ENCODE peak calls at places on chromosomes 16 and 17, in eight cellular contexts. Y, Q, B, P, G, K, O and U are unnamed samples.

GRCh38 chr17:78925662-78926555 is 722 bp upstream of the TIMP2 start:
- DNase-seq in Y (peak), Q (peak), B (peak), P (no peak), G (peak), K (no peak), O (no peak), U (no peak)

GRCh38 chr17:21375757-21376584 is at the start of gene KCNJ12:
- DNase-seq in Y (no peak), Q (no peak), B (peak), P (no peak), G (peak), K (no peak), O (peak), U (no peak)

GRCh38 chr17:41695134-41695661 is 6.5 kb downstream of the EIF1 start:
- DNase-seq in Y (no peak), Q (no peak), B (no peak), P (no peak), G (no peak), K (no peak), O (no peak), U (no peak)

GRCh38 chr16:23491490-23492391 is 18.6 kb downstream of the GGA2 start:
- DNase-seq in Y (no peak), Q (no peak), B (peak), P (no peak), G (peak), K (no peak), O (no peak), U (no peak)

GRCh38 chr16:46996391-46996790 is 22.9 kb upstream of the DNAJA2 start:
- DNase-seq in Y (no peak), Q (no peak), B (no peak), P (peak), G (peak), K (no peak), O (no peak), U (peak)

GRCh38 chr16:88970095-88970494 is 6.9 kb downstream of the CBFA2T3 start:
- DNase-seq in Y (no peak), Q (no peak), B (no peak), P (no peak), G (no peak), K (no peak), O (no peak), U (no peak)

GRCh38 chr17:76735006-76735405 is 2.1 kb downstream of the SRSF2 start:
- DNase-seq in Y (no peak), Q (no peak), B (peak), P (no peak), G (peak), K (peak), O (peak), U (peak)

GRCh38 chr17:31398381-31399275 is 7.2 kb downstream of the RAB11FIP4 start:
- DNase-seq in Y (no peak), Q (no peak), B (no peak), P (no peak), G (no peak), K (no peak), O (no peak), U (no peak)

GRCh38 chr17:74339537-74340195 is 13.6 kb downstream of the KIF19 start:
- DNase-seq in Y (no peak), Q (no peak), B (no peak), P (no peak), G (no peak), K (no peak), O (no peak), U (no peak)

GRCh38 chr16:58299757-58300349 is 5.0 kb upstream of the PRSS54 start:
- DNase-seq in Y (peak), Q (peak), B (peak), P (peak), G (no peak), K (peak), O (no peak), U (no peak)

GRCh38 chr16:13471036-13471435 is 448.9 kb upstream of the ERCC4 start:
- DNase-seq in Y (peak), Q (no peak), B (no peak), P (no peak), G (no peak), K (no peak), O (no peak), U (no peak)

GRCh38 chr16:1028524-1029258 is 43.9 kb upstream of the SSTR5 start:
- DNase-seq in Y (no peak), Q (no peak), B (no peak), P (no peak), G (no peak), K (no peak), O (no peak), U (no peak)

GRCh38 chr16:71924710-71925109 is 29.4 kb downstream of the IST1 start:
- DNase-seq in Y (no peak), Q (no peak), B (no peak), P (no peak), G (no peak), K (no peak), O (no peak), U (no peak)

GRCh38 chr16:12532871-12533610 is 270.6 kb downstream of the CPPED1 start:
- DNase-seq in Y (no peak), Q (no peak), B (no peak), P (peak), G (no peak), K (no peak), O (no peak), U (no peak)

GRCh38 chr17:77252736-77253135 is 112.0 kb downstream of the SEC14L1 start:
- DNase-seq in Y (no peak), Q (no peak), B (no peak), P (no peak), G (no peak), K (no peak), O (no peak), U (no peak)

GRCh38 chr16:72946474-72947194 is 101.3 kb downstream of the ZFHX3 start:
- DNase-seq in Y (no peak), Q (peak), B (no peak), P (no peak), G (no peak), K (peak), O (no peak), U (no peak)

GRCh38 chr16:27641260-27641659 is 91.3 kb downstream of the KATNIP start:
- DNase-seq in Y (no peak), Q (no peak), B (no peak), P (no peak), G (no peak), K (no peak), O (no peak), U (no peak)

GRCh38 chr16:67653131-67654068 is 6.7 kb downstream of the ACD start:
- DNase-seq in Y (peak), Q (no peak), B (peak), P (no peak), G (no peak), K (no peak), O (no peak), U (peak)

GRCh38 chr17:49482144-49482817 is 12.8 kb upstream of the NGFR start:
- DNase-seq in Y (no peak), Q (no peak), B (no peak), P (no peak), G (no peak), K (no peak), O (no peak), U (no peak)

GRCh38 chr16:57590654-57591085 is 37.8 kb upstream of the ADGRG1 start:
- DNase-seq in Y (no peak), Q (no peak), B (peak), P (no peak), G (peak), K (no peak), O (no peak), U (no peak)

GRCh38 chr16:46961373-46962353 is 11.8 kb downstream of the DNAJA2 start:
- DNase-seq in Y (no peak), Q (no peak), B (no peak), P (peak), G (no peak), K (no peak), O (no peak), U (no peak)

GRCh38 chr16:67169642-67170167 is 633 bp upstream of the NOL3 start:
- DNase-seq in Y (peak), Q (no peak), B (peak), P (peak), G (no peak), K (no peak), O (no peak), U (peak)

GRCh38 chr16:54932737-54933254 is 2.1 kb downstream of the IRX5 start:
- DNase-seq in Y (peak), Q (no peak), B (peak), P (no peak), G (peak), K (no peak), O (no peak), U (peak)

GRCh38 chr17:59812139-59812538 is 80.6 kb downstream of the TUBD1 start:
- DNase-seq in Y (no peak), Q (no peak), B (no peak), P (no peak), G (no peak), K (no peak), O (no peak), U (no peak)

GRCh38 chr16:11059588-11059987 is 115.2 kb downstream of the CLEC16A start:
- DNase-seq in Y (no peak), Q (no peak), B (no peak), P (no peak), G (no peak), K (no peak), O (no peak), U (no peak)

GRCh38 chr17:6557040-6557438 is 684 bp upstream of the PITPNM3 start:
- DNase-seq in Y (no peak), Q (no peak), B (no peak), P (no peak), G (no peak), K (no peak), O (no peak), U (no peak)

GRCh38 chr17:10170233-10170632 is 28.2 kb downstream of the GAS7 start:
- DNase-seq in Y (no peak), Q (no peak), B (no peak), P (no peak), G (no peak), K (no peak), O (no peak), U (no peak)

GRCh38 chr16:88923926-88924833 is 52.8 kb downstream of the CBFA2T3 start:
- DNase-seq in Y (no peak), Q (no peak), B (no peak), P (no peak), G (no peak), K (no peak), O (no peak), U (no peak)

GRCh38 chr17:77924757-77925336 is 33.7 kb upstream of the TNRC6C start:
- DNase-seq in Y (peak), Q (peak), B (no peak), P (no peak), G (peak), K (peak), O (no peak), U (no peak)

GRCh38 chr17:32161506-32162365 is 19.4 kb downstream of the RHOT1 start:
- DNase-seq in Y (no peak), Q (no peak), B (peak), P (no peak), G (peak), K (peak), O (no peak), U (no peak)

GRCh38 chr16:20740007-20740883 is 1.4 kb downstream of the THUMPD1 start:
- DNase-seq in Y (no peak), Q (no peak), B (peak), P (peak), G (peak), K (peak), O (no peak), U (no peak)